ENCODE peak calls at places on chromosomes 2 and 18, in ten cellular contexts. G, M, V, B, D, X, K, F, N and U are unnamed samples.

GRCh38 chr2:15812187-15812830 is 128.0 kb upstream of the MYCN start:
- DNase-seq in G (no peak), M (no peak), V (no peak), B (no peak), D (no peak), X (no peak), K (no peak), F (no peak), N (no peak), U (no peak)

GRCh38 chr2:47528874-47529273 is 125.9 kb downstream of the MSH2 start:
- DNase-seq in G (no peak), M (peak), V (no peak), B (no peak), D (no peak), X (no peak), K (no peak), F (no peak), N (no peak), U (no peak)

GRCh38 chr2:159933727-159934049 is 128.7 kb downstream of the PLA2R1 start:
- DNase-seq in G (no peak), M (no peak), V (no peak), B (no peak), D (no peak), X (no peak), K (no peak), F (no peak), N (no peak), U (no peak)

GRCh38 chr18:34223164-34223892 is 1.4 kb downstream of the NOL4 start:
- DNase-seq in G (peak), M (no peak), V (no peak), B (no peak), D (no peak), X (no peak), K (peak), F (no peak), N (peak), U (no peak)

GRCh38 chr2:2938481-2938880 is 439.1 kb downstream of the EIPR1 start:
- DNase-seq in G (no peak), M (no peak), V (no peak), B (no peak), D (no peak), X (no peak), K (no peak), F (no peak), N (no peak), U (no peak)

GRCh38 chr2:74405994-74406583 is 15.3 kb downstream of the C2orf81 start:
- DNase-seq in G (no peak), M (peak), V (no peak), B (no peak), D (no peak), X (no peak), K (no peak), F (no peak), N (no peak), U (no peak)

GRCh38 chr2:172211507-172211906 is 108.8 kb upstream of the DLX2 start:
- DNase-seq in G (no peak), M (peak), V (no peak), B (no peak), D (no peak), X (no peak), K (no peak), F (no peak), N (no peak), U (no peak)

GRCh38 chr2:168607992-168608391 is 151.9 kb downstream of the CERS6 start:
- DNase-seq in G (no peak), M (peak), V (no peak), B (no peak), D (no peak), X (no peak), K (no peak), F (no peak), N (no peak), U (no peak)

GRCh38 chr2:220167956-220168355 is 540.5 kb downstream of the SLC4A3 start:
- DNase-seq in G (no peak), M (no peak), V (no peak), B (no peak), D (no peak), X (no peak), K (no peak), F (no peak), N (no peak), U (no peak)

GRCh38 chr2:7498927-7499489 is 581.8 kb downstream of the RNF144A start:
- DNase-seq in G (no peak), M (no peak), V (no peak), B (no peak), D (no peak), X (no peak), K (no peak), F (no peak), N (no peak), U (no peak)

GRCh38 chr2:207530160-207531023 is 630 bp downstream of the CREB1 start:
- DNase-seq in G (no peak), M (no peak), V (peak), B (peak), D (peak), X (peak), K (peak), F (no peak), N (peak), U (peak)

GRCh38 chr2:46294185-46294836 is 2.9 kb upstream of the EPAS1 start:
- DNase-seq in G (peak), M (no peak), V (no peak), B (no peak), D (no peak), X (no peak), K (peak), F (no peak), N (peak), U (no peak)

GRCh38 chr2:224062481-224063307 is 23.6 kb upstream of the SERPINE2 start:
- DNase-seq in G (no peak), M (no peak), V (no peak), B (no peak), D (no peak), X (no peak), K (no peak), F (no peak), N (no peak), U (no peak)
- TF ChIP-seq CTCF in G (peak), M (no peak), V (no peak), B (no peak), D (no peak), X (no peak), K (no peak), F (no peak), N (no peak), U (peak)

GRCh38 chr18:10101729-10102128 is 187.9 kb downstream of the VAPA start:
- DNase-seq in G (peak), M (no peak), V (no peak), B (no peak), D (no peak), X (no peak), K (no peak), F (no peak), N (no peak), U (no peak)

GRCh38 chr18:10100236-10100635 is 186.4 kb downstream of the VAPA start:
- DNase-seq in G (no peak), M (no peak), V (no peak), B (no peak), D (no peak), X (no peak), K (no peak), F (no peak), N (no peak), U (no peak)

GRCh38 chr18:10099539-10100140 is 185.8 kb downstream of the VAPA start:
- DNase-seq in G (no peak), M (no peak), V (no peak), B (no peak), D (peak), X (no peak), K (no peak), F (no peak), N (no peak), U (no peak)

GRCh38 chr18:10095356-10095755 is 181.5 kb downstream of the VAPA start:
- DNase-seq in G (no peak), M (no peak), V (no peak), B (no peak), D (no peak), X (no peak), K (no peak), F (no peak), N (no peak), U (no peak)

DNA sequence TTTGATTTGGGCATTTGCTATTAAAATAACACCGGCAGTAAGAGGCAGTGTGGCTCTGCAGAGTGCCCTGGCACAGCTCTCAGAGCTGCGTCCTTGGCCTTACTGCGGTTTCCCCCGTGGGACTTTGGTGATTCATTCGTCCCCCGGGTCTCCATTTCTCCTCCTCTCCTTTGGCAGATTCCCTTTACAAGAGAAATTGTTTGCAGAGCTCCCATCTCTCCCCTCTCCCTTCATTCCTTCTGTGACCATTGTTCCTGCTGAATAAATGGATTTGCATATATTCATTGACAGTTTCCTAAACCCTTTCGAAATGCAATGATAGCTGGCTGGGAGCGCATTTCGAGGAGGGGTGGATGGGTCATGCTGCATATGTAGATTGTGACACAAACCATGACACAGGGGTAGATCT is 187.5 kb downstream of the VAPA start:
- DNase-seq in G (no peak), M (peak), V (no peak), B (no peak), D (peak), X (no peak), K (no peak), F (no peak), N (no peak), U (no peak)
- TF ChIP-seq CTCF in G (no peak), M (no peak), V (no peak), B (no peak), D (no peak), X (no peak), K (no peak), F (no peak), N (no peak), U (peak)

DNA sequence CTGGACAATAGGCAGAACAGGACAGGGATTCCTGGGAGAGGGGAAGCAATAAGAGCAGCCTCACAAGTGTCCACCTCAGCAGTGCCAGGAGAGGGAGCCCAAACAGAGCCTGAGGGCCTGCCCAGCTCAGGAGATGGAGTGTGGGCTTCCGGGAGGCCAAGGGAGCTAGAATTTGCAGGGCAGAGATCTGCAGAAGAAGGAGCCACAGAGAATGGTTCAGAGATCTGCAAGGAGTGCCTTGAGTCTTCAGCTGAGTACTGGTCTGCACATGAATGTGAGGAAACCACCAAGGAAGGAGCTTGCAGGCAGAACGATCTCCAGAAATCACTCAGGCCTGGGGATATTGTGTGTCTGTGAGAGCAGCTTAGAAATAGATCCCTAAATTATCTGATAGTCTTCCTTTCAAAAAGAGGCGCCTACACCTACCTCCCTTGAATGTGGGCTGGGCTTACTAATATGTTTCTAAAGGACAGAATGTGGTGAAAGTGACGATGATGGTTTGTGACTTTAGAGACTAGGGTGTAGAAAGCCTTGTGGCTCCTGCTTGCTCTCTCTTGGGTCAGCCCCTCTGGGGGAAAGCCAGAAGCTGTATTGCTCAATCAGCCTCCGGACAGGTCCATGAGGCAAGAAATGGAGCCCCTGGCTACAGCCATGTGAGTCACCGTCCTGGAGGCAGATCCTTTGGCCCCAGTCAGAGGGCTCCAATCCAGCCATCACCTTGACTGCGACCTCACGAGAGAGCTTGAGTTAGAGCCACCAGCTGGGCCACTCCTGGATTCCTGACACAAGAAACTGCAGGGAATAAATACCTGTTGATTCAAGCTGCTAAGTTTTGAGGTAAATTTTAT is 7.6 kb upstream of the LPIN1 start:
- DNase-seq in G (peak), M (peak), V (peak), B (peak), D (peak), X (peak), K (peak), F (peak), N (peak), U (no peak)
- TF ChIP-seq CTCF in G (peak), M (peak), V (peak), B (peak), D (peak), X (peak), K (peak), F (peak), N (peak), U (peak)

DNA sequence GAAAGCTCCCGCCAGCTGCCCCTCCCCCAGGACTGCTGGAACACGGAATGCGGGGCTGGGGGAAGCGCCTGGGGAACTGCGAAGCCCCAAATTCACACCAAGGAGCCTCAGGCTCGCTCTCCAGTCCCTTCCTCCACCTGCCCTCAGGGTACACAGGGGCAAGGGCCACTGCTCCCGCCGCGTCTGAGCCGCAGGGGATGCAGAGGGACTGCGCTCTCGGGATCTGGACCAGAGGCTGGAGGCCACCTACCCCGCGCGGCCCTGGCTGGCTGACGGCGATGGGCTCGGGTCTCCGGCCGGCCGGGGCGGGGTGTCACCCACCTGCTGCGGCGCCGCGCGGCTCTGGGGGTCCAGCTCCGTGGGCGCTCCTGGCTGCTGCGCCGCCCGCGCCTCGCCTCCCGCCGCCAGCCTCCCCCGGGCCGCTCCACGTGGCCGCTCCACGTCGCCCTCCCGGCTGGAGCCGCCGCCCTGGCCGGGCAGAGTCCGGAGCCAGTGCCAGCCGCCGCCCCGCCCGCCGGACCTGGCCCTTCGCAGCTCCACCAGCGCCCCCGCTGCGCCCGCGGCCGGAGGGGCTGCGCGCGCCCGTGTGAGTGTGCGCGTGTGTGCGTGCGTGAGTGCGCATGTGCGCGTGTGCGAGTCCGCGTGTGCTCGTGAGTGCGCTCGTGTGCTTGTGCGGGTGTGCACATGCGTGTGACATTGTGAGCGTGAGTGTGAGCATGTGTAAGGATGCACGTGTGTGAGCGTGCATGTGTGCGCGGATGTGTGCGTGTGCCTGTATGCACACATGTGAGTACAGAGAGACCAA is at the start of gene CGREF1:
- DNase-seq in G (peak), M (no peak), V (no peak), B (no peak), D (no peak), X (no peak), K (no peak), F (no peak), N (peak), U (no peak)
- TF ChIP-seq CTCF in G (no peak), M (no peak), V (no peak), B (no peak), D (no peak), X (no peak), K (no peak), F (no peak), N (no peak), U (no peak)

GRCh38 chr2:149739880-149740265 is 152.3 kb upstream of the MMADHC start:
- DNase-seq in G (no peak), M (no peak), V (no peak), B (no peak), D (no peak), X (no peak), K (no peak), F (no peak), N (no peak), U (no peak)
- TF ChIP-seq CTCF in G (no peak), M (no peak), V (no peak), B (no peak), D (no peak), X (no peak), K (no peak), F (no peak), N (no peak), U (no peak)

DNA sequence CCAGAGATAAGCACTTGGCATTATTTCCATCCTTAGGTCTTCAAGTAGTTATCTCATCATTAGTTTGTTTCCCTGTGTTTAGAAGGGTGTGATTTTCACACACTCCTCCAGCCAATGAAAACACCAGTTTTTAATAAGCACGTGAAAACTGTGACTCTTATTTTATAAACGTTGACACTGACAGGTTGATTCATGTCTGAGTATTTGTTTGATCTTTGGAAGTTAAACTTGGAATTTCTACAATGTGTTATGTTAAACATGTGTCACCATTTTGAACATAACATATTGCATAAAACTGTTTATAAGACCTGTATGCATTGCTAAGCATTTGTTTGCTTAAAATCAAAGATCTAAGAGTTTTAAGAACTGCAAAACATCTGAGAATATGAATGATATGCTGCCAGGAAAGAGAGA is 27.6 kb downstream of the SLC40A1 start:
- DNase-seq in G (no peak), M (no peak), V (no peak), B (no peak), D (no peak), X (no peak), K (no peak), F (no peak), N (no peak), U (no peak)
- TF ChIP-seq CTCF in G (no peak), M (no peak), V (no peak), B (no peak), D (no peak), X (no peak), K (no peak), F (no peak), N (no peak), U (no peak)

DNA sequence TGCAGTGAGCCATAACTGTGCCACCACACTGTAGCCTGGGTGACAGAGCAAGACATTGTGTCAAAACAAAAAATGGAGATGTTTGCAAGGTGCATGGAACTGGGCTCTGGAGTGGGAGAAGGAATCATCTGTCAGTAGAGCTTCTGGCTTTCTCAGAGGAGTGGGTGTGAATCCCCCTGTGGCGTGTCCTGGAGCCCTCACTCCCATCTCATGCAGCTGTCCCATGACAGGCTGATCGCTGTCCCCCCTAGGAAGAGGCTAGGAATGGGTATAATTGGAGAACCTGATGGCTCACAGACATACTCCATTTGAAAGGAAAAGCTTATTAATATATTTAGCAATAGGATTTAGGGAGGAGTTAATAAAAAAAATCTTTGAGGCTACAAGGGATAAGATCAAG is 125.8 kb upstream of the EPB41L3 start:
- DNase-seq in G (no peak), M (no peak), V (no peak), B (no peak), D (no peak), X (no peak), K (no peak), F (no peak), N (no peak), U (no peak)
- TF ChIP-seq CTCF in G (no peak), M (no peak), V (no peak), B (no peak), D (no peak), X (no peak), K (no peak), F (no peak), N (no peak), U (no peak)

DNA sequence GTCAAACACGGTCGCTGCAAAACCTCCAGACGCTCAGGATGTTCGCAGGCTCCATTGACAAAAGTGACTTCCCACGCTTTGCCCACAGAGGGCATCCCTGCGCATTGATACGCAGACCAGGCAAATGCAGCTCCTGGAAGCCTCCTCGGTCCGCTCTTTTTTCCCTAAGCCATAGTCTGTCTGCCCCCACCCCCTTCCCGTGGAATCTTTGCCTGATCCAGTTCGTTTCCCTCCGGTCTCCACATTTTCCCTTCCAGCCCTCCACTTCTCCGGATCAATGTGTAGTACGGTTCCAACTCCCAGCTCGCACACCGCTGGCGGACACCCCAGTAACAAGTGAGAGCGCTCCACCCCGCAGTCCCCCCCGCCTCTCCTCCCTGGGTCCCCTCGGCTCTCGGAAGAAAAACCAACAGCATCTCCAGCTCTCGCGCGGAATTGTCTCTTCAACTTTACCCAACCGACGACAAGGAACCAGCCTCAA is at the start of gene DCC:
- DNase-seq in G (peak), M (peak), V (no peak), B (peak), D (no peak), X (peak), K (peak), F (no peak), N (peak), U (no peak)
- TF ChIP-seq CTCF in G (peak), M (peak), V (peak), B (no peak), D (no peak), X (no peak), K (no peak), F (peak), N (peak), U (peak)

GRCh38 chr2:239361311-239361642 is 39.5 kb downstream of the HDAC4 start:
- DNase-seq in G (peak), M (no peak), V (peak), B (no peak), D (peak), X (no peak), K (no peak), F (no peak), N (no peak), U (no peak)
- TF ChIP-seq CTCF in G (peak), M (peak), V (peak), B (no peak), D (peak), X (no peak), K (no peak), F (peak), N (peak), U (peak)